ENCODE peak calls at places on chromosomes 2 and 18, in five cellular contexts. One of them, this sample, is unnamed.

GRCh38 chr2:238528953-238529781 is 102.4 kb downstream of the ASB1 start:
- DNase-seq in effector memory CD4-positive, alpha-beta T cell: no peak
- DNase-seq in cardiac muscle cell: peak
- DNase-seq in HCT116: no peak
- DNase-seq in foreskin fibroblast: peak
- DNase-seq in this sample: no peak

GRCh38 chr18:10081477-10081876 is 167.7 kb downstream of the VAPA start:
- DNase-seq in effector memory CD4-positive, alpha-beta T cell: no peak
- DNase-seq in cardiac muscle cell: peak
- DNase-seq in HCT116: no peak
- DNase-seq in foreskin fibroblast: no peak
- DNase-seq in this sample: no peak

GRCh38 chr2:223760838-223761502 is 76.4 kb downstream of the AP1S3 start:
- DNase-seq in effector memory CD4-positive, alpha-beta T cell: peak
- DNase-seq in cardiac muscle cell: peak
- DNase-seq in HCT116: peak
- DNase-seq in foreskin fibroblast: peak
- DNase-seq in this sample: peak

GRCh38 chr2:28578768-28579167 is 82.9 kb downstream of the PLB1 start:
- DNase-seq in effector memory CD4-positive, alpha-beta T cell: no peak
- DNase-seq in cardiac muscle cell: no peak
- DNase-seq in HCT116: no peak
- DNase-seq in foreskin fibroblast: no peak
- DNase-seq in this sample: no peak

GRCh38 chr2:26710743-26711456 is 18.4 kb downstream of the KCNK3 start:
- DNase-seq in effector memory CD4-positive, alpha-beta T cell: no peak
- DNase-seq in cardiac muscle cell: no peak
- DNase-seq in HCT116: no peak
- DNase-seq in foreskin fibroblast: no peak
- DNase-seq in this sample: no peak

GRCh38 chr2:219277703-219278654 is 1.2 kb upstream of the DNAJB2 start:
- DNase-seq in effector memory CD4-positive, alpha-beta T cell: peak
- DNase-seq in cardiac muscle cell: peak
- DNase-seq in HCT116: peak
- DNase-seq in foreskin fibroblast: peak
- DNase-seq in this sample: peak

GRCh38 chr2:175742367-175742766 is 259.7 kb downstream of the LNPK start:
- DNase-seq in effector memory CD4-positive, alpha-beta T cell: no peak
- DNase-seq in cardiac muscle cell: no peak
- DNase-seq in HCT116: no peak
- DNase-seq in foreskin fibroblast: peak
- DNase-seq in this sample: peak

GRCh38 chr2:38723173-38723572 is 28.0 kb downstream of the SRSF7 start:
- DNase-seq in effector memory CD4-positive, alpha-beta T cell: no peak
- DNase-seq in cardiac muscle cell: no peak
- DNase-seq in HCT116: no peak
- DNase-seq in foreskin fibroblast: no peak
- DNase-seq in this sample: no peak

GRCh38 chr2:20422679-20423271 is 24.1 kb upstream of the RHOB start:
- DNase-seq in effector memory CD4-positive, alpha-beta T cell: no peak
- DNase-seq in cardiac muscle cell: peak
- DNase-seq in HCT116: no peak
- DNase-seq in foreskin fibroblast: peak
- DNase-seq in this sample: peak

GRCh38 chr2:16561251-16561650 is 104.4 kb downstream of the CYRIA start:
- DNase-seq in effector memory CD4-positive, alpha-beta T cell: no peak
- DNase-seq in cardiac muscle cell: no peak
- DNase-seq in HCT116: no peak
- DNase-seq in foreskin fibroblast: no peak
- DNase-seq in this sample: no peak

GRCh38 chr2:152473151-152473857 is 138.3 kb downstream of the FMNL2 start:
- DNase-seq in effector memory CD4-positive, alpha-beta T cell: no peak
- DNase-seq in cardiac muscle cell: no peak
- DNase-seq in HCT116: no peak
- DNase-seq in foreskin fibroblast: no peak
- DNase-seq in this sample: no peak

GRCh38 chr2:208549546-208550158 is 143.1 kb downstream of the PTH2R start:
- DNase-seq in effector memory CD4-positive, alpha-beta T cell: no peak
- DNase-seq in cardiac muscle cell: no peak
- DNase-seq in HCT116: no peak
- DNase-seq in foreskin fibroblast: no peak
- DNase-seq in this sample: no peak

GRCh38 chr2:190450363-190450762 is 42.2 kb downstream of the MFSD6 start:
- DNase-seq in effector memory CD4-positive, alpha-beta T cell: no peak
- DNase-seq in cardiac muscle cell: no peak
- DNase-seq in HCT116: no peak
- DNase-seq in foreskin fibroblast: no peak
- DNase-seq in this sample: no peak

DNA sequence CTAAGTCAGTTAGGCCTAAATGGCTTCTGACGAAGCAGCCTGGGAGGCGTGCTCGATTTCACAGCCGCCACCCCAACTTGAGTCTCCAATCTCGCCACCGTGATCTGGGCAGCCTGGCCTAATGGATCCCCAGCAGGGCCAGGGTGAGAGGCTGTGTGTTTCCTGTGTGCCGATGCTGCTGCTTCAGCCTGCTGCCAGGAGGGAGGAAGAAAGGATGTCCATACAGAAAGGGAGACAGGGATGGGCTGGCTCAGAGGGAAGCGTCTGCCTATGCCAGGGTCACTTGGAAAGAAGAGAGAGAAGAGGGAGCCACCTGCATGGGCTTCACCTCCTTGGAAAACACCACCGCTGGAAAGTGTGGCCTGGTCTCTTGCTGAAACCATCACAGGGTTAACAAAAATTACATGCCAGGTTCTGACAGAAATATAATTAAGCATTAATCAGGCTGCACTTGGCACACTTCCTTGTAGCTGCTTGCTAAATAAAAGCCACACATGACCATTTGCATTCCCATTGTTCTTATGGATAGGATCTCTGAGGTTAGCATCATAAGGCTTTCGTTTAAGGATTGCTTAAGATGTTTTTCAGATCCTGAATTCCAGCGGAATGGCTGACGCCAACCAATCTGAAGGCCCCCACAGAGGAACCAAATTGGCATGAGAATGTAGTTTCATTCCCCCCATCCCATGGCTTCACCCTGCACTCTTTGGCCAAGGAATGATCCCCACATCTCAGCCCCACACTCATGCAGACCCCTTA is 108.8 kb upstream of the SLC1A4 start:
- DNase-seq in effector memory CD4-positive, alpha-beta T cell: no peak
- DNase-seq in cardiac muscle cell: no peak
- DNase-seq in HCT116: no peak
- DNase-seq in foreskin fibroblast: no peak
- DNase-seq in this sample: no peak
- H3K4me3 ChIP-seq in effector memory CD4-positive, alpha-beta T cell: no peak
- H3K4me3 ChIP-seq in cardiac muscle cell: no peak
- H3K4me3 ChIP-seq in HCT116: no peak
- H3K4me3 ChIP-seq in foreskin fibroblast: no peak
- H3K4me3 ChIP-seq in this sample: no peak

GRCh38 chr18:78983530-78983929 is 3.9 kb downstream of the SALL3 start:
- DNase-seq in effector memory CD4-positive, alpha-beta T cell: no peak
- DNase-seq in cardiac muscle cell: no peak
- DNase-seq in HCT116: no peak
- DNase-seq in foreskin fibroblast: no peak
- DNase-seq in this sample: no peak
- H3K4me3 ChIP-seq in effector memory CD4-positive, alpha-beta T cell: no peak
- H3K4me3 ChIP-seq in cardiac muscle cell: no peak
- H3K4me3 ChIP-seq in HCT116: no peak
- H3K4me3 ChIP-seq in foreskin fibroblast: no peak
- H3K4me3 ChIP-seq in this sample: no peak

DNA sequence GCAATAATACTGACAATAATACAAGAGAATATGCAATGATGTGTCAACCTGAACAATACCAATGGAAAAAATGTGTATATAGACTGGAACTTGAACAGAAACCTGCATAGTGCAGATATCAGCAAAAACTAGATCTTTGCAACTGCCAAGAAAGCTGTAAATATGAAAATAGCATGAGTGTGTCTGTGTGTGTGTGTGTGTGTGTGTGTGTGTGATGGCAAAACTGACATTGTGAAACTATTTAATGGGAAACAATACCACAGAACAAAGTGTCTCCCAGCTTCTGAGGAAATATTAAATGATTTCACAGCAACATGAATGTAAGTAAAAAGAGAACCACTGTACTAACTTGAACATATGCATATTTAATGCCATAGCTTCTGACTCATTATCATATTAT is 558.2 kb upstream of the LINC00305 start:
- DNase-seq in effector memory CD4-positive, alpha-beta T cell: no peak
- DNase-seq in cardiac muscle cell: no peak
- DNase-seq in HCT116: no peak
- DNase-seq in foreskin fibroblast: no peak
- DNase-seq in this sample: no peak
- H3K4me3 ChIP-seq in effector memory CD4-positive, alpha-beta T cell: no peak
- H3K4me3 ChIP-seq in cardiac muscle cell: no peak
- H3K4me3 ChIP-seq in HCT116: no peak
- H3K4me3 ChIP-seq in foreskin fibroblast: no peak
- H3K4me3 ChIP-seq in this sample: no peak

DNA sequence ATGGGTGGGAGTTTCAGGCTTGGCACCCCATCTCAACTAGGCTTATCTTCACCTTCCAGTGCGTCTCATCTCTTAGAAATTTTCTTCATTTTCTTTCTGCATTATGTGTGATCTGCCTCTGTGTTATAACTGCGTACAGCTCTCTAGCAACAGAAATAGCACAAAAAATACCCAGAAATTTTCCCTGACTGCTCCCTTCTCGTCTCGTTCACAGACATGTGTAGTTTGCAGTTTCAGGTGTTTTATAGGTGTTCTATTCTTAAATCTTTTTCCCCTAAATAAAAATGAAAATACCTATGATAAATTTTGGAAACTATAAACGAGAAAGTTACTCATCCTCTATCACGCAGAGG is 48.2 kb downstream of the TET3 start:
- DNase-seq in effector memory CD4-positive, alpha-beta T cell: no peak
- DNase-seq in cardiac muscle cell: no peak
- DNase-seq in HCT116: no peak
- DNase-seq in foreskin fibroblast: no peak
- DNase-seq in this sample: no peak
- H3K4me3 ChIP-seq in effector memory CD4-positive, alpha-beta T cell: peak
- H3K4me3 ChIP-seq in cardiac muscle cell: no peak
- H3K4me3 ChIP-seq in HCT116: no peak
- H3K4me3 ChIP-seq in foreskin fibroblast: no peak
- H3K4me3 ChIP-seq in this sample: peak

GRCh38 chr2:85151026-85151425 is 17.8 kb downstream of the TCF7L1 start:
- DNase-seq in effector memory CD4-positive, alpha-beta T cell: no peak
- DNase-seq in cardiac muscle cell: peak
- DNase-seq in HCT116: no peak
- DNase-seq in foreskin fibroblast: no peak
- DNase-seq in this sample: no peak

GRCh38 chr2:85143463-85144082 is 10.4 kb downstream of the TCF7L1 start:
- DNase-seq in effector memory CD4-positive, alpha-beta T cell: no peak
- DNase-seq in cardiac muscle cell: no peak
- DNase-seq in HCT116: no peak
- DNase-seq in foreskin fibroblast: no peak
- DNase-seq in this sample: no peak

GRCh38 chr2:85152895-85153294 is 19.7 kb downstream of the TCF7L1 start:
- DNase-seq in effector memory CD4-positive, alpha-beta T cell: no peak
- DNase-seq in cardiac muscle cell: no peak
- DNase-seq in HCT116: no peak
- DNase-seq in foreskin fibroblast: no peak
- DNase-seq in this sample: no peak

GRCh38 chr2:85145116-85145820 is 12.1 kb downstream of the TCF7L1 start:
- DNase-seq in effector memory CD4-positive, alpha-beta T cell: no peak
- DNase-seq in cardiac muscle cell: no peak
- DNase-seq in HCT116: no peak
- DNase-seq in foreskin fibroblast: no peak
- DNase-seq in this sample: no peak

DNA sequence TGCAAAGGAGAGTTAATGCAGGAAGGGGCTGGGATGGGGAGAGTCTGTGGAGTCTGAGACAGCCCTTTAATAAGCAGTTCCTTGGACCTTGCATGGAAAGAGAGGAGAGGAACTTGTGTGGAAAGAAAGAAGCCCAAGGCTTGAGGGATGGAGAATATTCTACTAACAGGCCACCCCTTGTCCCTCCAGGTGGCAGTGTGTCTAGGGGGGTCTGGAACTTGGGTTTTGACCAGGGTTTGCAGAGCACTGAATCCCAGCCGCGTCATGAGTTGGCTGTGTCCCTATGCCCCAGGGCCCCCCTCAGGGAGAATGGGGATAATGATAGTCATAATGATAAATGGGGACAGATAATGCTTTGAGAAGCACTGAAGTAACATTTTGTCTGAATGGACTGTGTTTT is 15.0 kb downstream of the TCF7L1 start:
- DNase-seq in effector memory CD4-positive, alpha-beta T cell: no peak
- DNase-seq in cardiac muscle cell: no peak
- DNase-seq in HCT116: no peak
- DNase-seq in foreskin fibroblast: no peak
- DNase-seq in this sample: no peak
- H3K4me3 ChIP-seq in effector memory CD4-positive, alpha-beta T cell: no peak
- H3K4me3 ChIP-seq in cardiac muscle cell: no peak
- H3K4me3 ChIP-seq in HCT116: no peak
- H3K4me3 ChIP-seq in foreskin fibroblast: no peak
- H3K4me3 ChIP-seq in this sample: no peak

GRCh38 chr18:51133580-51134160 is 63.8 kb downstream of the MEX3C start:
- DNase-seq in effector memory CD4-positive, alpha-beta T cell: no peak
- DNase-seq in cardiac muscle cell: peak
- DNase-seq in HCT116: no peak
- DNase-seq in foreskin fibroblast: no peak
- DNase-seq in this sample: no peak

GRCh38 chr18:51134721-51135120 is 62.8 kb downstream of the MEX3C start:
- DNase-seq in effector memory CD4-positive, alpha-beta T cell: no peak
- DNase-seq in cardiac muscle cell: no peak
- DNase-seq in HCT116: no peak
- DNase-seq in foreskin fibroblast: no peak
- DNase-seq in this sample: no peak

GRCh38 chr18:51135795-51136194 is 61.7 kb downstream of the MEX3C start:
- DNase-seq in effector memory CD4-positive, alpha-beta T cell: no peak
- DNase-seq in cardiac muscle cell: no peak
- DNase-seq in HCT116: peak
- DNase-seq in foreskin fibroblast: no peak
- DNase-seq in this sample: no peak

GRCh38 chr18:51137051-51137729 is 60.3 kb downstream of the MEX3C start:
- DNase-seq in effector memory CD4-positive, alpha-beta T cell: no peak
- DNase-seq in cardiac muscle cell: no peak
- DNase-seq in HCT116: no peak
- DNase-seq in foreskin fibroblast: no peak
- DNase-seq in this sample: no peak

DNA sequence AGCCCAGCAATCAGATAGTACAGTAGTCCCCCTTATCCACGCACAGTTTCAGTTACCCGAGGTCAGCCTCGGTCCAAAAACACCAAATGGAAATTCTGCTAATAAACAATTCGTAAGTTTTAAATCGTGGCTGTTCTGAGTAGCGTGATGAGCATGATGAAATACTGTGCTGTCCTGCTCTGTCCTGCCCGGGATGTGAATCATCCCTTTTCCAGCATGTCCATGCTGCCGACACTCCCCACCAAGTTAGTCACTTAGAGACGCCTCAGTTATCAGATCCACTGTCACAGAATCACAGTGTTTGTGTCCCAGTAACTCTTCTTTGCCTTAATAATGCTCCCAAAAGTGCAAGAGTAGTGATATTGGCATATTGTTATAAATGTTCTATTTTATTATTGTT is 62.1 kb downstream of the MEX3C start:
- DNase-seq in effector memory CD4-positive, alpha-beta T cell: no peak
- DNase-seq in cardiac muscle cell: peak
- DNase-seq in HCT116: no peak
- DNase-seq in foreskin fibroblast: peak
- DNase-seq in this sample: no peak
- H3K4me3 ChIP-seq in effector memory CD4-positive, alpha-beta T cell: no peak
- H3K4me3 ChIP-seq in cardiac muscle cell: no peak
- H3K4me3 ChIP-seq in HCT116: no peak
- H3K4me3 ChIP-seq in foreskin fibroblast: no peak
- H3K4me3 ChIP-seq in this sample: no peak

This sample was measured in Jurkat, Clone E6-1.